ENCODE peak calls at places on chromosomes 13 and 19, in four cellular contexts. S, F, U and W are unnamed samples.

GRCh38 chr13:95530178-95530577 is 22.3 kb upstream of the CLDN10 start:
- DNase-seq in S (no peak), F (no peak), U (no peak), W (peak)

GRCh38 chr19:35789195-35789977 is 14.0 kb downstream of the ARHGAP33 start:
- DNase-seq in S (no peak), F (no peak), U (no peak), W (no peak)

GRCh38 chr13:35854286-35854685 is 276.9 kb downstream of the DCLK1 start:
- DNase-seq in S (no peak), F (no peak), U (no peak), W (no peak)

GRCh38 chr13:29885967-29886366 is 35.5 kb upstream of the UBL3 start:
- DNase-seq in S (no peak), F (no peak), U (no peak), W (no peak)

GRCh38 chr19:3544742-3545668 is 6.0 kb downstream of the TEKTIP1 start:
- DNase-seq in S (peak), F (peak), U (peak), W (peak)

GRCh38 chr13:71034018-71034417 is 833.0 kb downstream of the DACH1 start:
- DNase-seq in S (no peak), F (no peak), U (no peak), W (no peak)

GRCh38 chr19:3949294-3949693 is 16.4 kb downstream of the NMRK2 start:
- DNase-seq in S (no peak), F (no peak), U (no peak), W (no peak)

GRCh38 chr13:112055417-112056206 is 11.3 kb upstream of the SOX1 start:
- DNase-seq in S (no peak), F (no peak), U (no peak), W (no peak)

GRCh38 chr19:40810160-40810559 is 11.2 kb downstream of the EGLN2 start:
- DNase-seq in S (no peak), F (no peak), U (no peak), W (no peak)

GRCh38 chr13:73702419-73703071 is 431.7 kb downstream of the KLF12 start:
- DNase-seq in S (peak), F (no peak), U (peak), W (no peak)

GRCh38 chr13:113742000-113742441 is 17.0 kb upstream of the TMEM255B start:
- DNase-seq in S (peak), F (no peak), U (no peak), W (peak)

GRCh38 chr13:93345642-93346220 is 119.1 kb downstream of the GPC6 start:
- DNase-seq in S (no peak), F (no peak), U (no peak), W (no peak)

GRCh38 chr19:6536138-6536671 is 5.4 kb downstream of the TNFSF9 start:
- DNase-seq in S (peak), F (peak), U (peak), W (no peak)

GRCh38 chr19:2246801-2247361 is 2.2 kb upstream of the AMH start:
- DNase-seq in S (no peak), F (no peak), U (no peak), W (peak)

GRCh38 chr19:5932146-5932545 is 18.1 kb downstream of the CAPS start:
- DNase-seq in S (no peak), F (no peak), U (no peak), W (no peak)